ENCODE peak calls at places on chromosomes 6 and 20, in six cellular contexts. One of them, this sample, is unnamed.

GRCh38 chr6:42281570-42281969 is 63.9 kb upstream of the MRPS10 start:
- DNase-seq in epithelial cell of esophagus: no peak
- DNase-seq in effector memory CD4-positive, alpha-beta T cell: peak; percentile 23
- DNase-seq in adipocyte: no peak
- DNase-seq in foreskin fibroblast: no peak
- DNase-seq in OCI-LY7: no peak
- DNase-seq in this sample: no peak

GRCh38 chr6:63589955-63590411 is 17.7 kb downstream of the LOC128125822 start:
- DNase-seq in foreskin fibroblast: no peak
- DNase-seq in OCI-LY7: no peak
- DNase-seq in effector memory CD4-positive, alpha-beta T cell: no peak
- DNase-seq in epithelial cell of esophagus: no peak
- DNase-seq in adipocyte: no peak
- DNase-seq in this sample: no peak

GRCh38 chr6:67812125-67812524 is 823.0 kb upstream of the ADGRB3 start:
- DNase-seq in epithelial cell of esophagus: no peak
- DNase-seq in OCI-LY7: no peak
- DNase-seq in effector memory CD4-positive, alpha-beta T cell: no peak
- DNase-seq in foreskin fibroblast: no peak
- DNase-seq in adipocyte: no peak
- DNase-seq in this sample: no peak

GRCh38 chr6:12343440-12344162 is 53.4 kb downstream of the EDN1 start:
- DNase-seq in foreskin fibroblast: no peak
- DNase-seq in effector memory CD4-positive, alpha-beta T cell: no peak
- DNase-seq in epithelial cell of esophagus: peak; percentile 94
- DNase-seq in OCI-LY7: no peak
- DNase-seq in adipocyte: peak; percentile 27
- DNase-seq in this sample: no peak

GRCh38 chr6:14841901-14842421 is 403.9 kb upstream of the JARID2 start:
- DNase-seq in adipocyte: peak; percentile 97
- DNase-seq in epithelial cell of esophagus: peak; percentile 43
- DNase-seq in foreskin fibroblast: peak; percentile 97
- DNase-seq in OCI-LY7: no peak
- DNase-seq in effector memory CD4-positive, alpha-beta T cell: no peak
- DNase-seq in this sample: peak; percentile 54

GRCh38 chr6:141158740-141159139 is 974.0 kb upstream of the GJE1 start:
- DNase-seq in OCI-LY7: no peak
- DNase-seq in adipocyte: no peak
- DNase-seq in epithelial cell of esophagus: no peak
- DNase-seq in foreskin fibroblast: no peak
- DNase-seq in effector memory CD4-positive, alpha-beta T cell: no peak
- DNase-seq in this sample: no peak

GRCh38 chr6:87375315-87375714 is 30.7 kb downstream of the C6orf163 start:
- DNase-seq in adipocyte: no peak
- DNase-seq in epithelial cell of esophagus: peak; percentile 67
- DNase-seq in OCI-LY7: no peak
- DNase-seq in foreskin fibroblast: no peak
- DNase-seq in effector memory CD4-positive, alpha-beta T cell: no peak
- DNase-seq in this sample: peak; percentile 74

GRCh38 chr20:33442136-33443005 is 1.2 kb downstream of the SNTA1 start:
- DNase-seq in OCI-LY7: peak; percentile 66
- DNase-seq in foreskin fibroblast: no peak
- DNase-seq in epithelial cell of esophagus: no peak
- DNase-seq in adipocyte: no peak
- DNase-seq in effector memory CD4-positive, alpha-beta T cell: no peak
- DNase-seq in this sample: no peak

GRCh38 chr6:39934060-39934757 is at the start of gene MOCS1:
- DNase-seq in OCI-LY7: no peak
- DNase-seq in epithelial cell of esophagus: peak; percentile 7
- DNase-seq in adipocyte: peak; percentile 87
- DNase-seq in foreskin fibroblast: peak; percentile 67
- DNase-seq in effector memory CD4-positive, alpha-beta T cell: no peak
- DNase-seq in this sample: peak; percentile 36

GRCh38 chr20:49384437-49385434 is 97.7 kb downstream of the KCNB1 start:
- DNase-seq in adipocyte: peak; percentile 71
- DNase-seq in OCI-LY7: peak; percentile 72
- DNase-seq in foreskin fibroblast: peak; percentile 16
- DNase-seq in effector memory CD4-positive, alpha-beta T cell: peak; percentile 11
- DNase-seq in epithelial cell of esophagus: peak; percentile 40
- DNase-seq in this sample: no peak

GRCh38 chr20:32281711-32282110 is 4.3 kb downstream of the KIF3B start:
- DNase-seq in foreskin fibroblast: no peak
- DNase-seq in effector memory CD4-positive, alpha-beta T cell: no peak
- DNase-seq in adipocyte: no peak
- DNase-seq in OCI-LY7: no peak
- DNase-seq in epithelial cell of esophagus: no peak
- DNase-seq in this sample: no peak

GRCh38 chr6:129140571-129140970 is 257.6 kb downstream of the LAMA2 start:
- DNase-seq in foreskin fibroblast: peak; percentile 12
- DNase-seq in effector memory CD4-positive, alpha-beta T cell: no peak
- DNase-seq in epithelial cell of esophagus: no peak
- DNase-seq in adipocyte: peak; percentile 48
- DNase-seq in OCI-LY7: no peak
- DNase-seq in this sample: no peak

GRCh38 chr6:55918639-55919038 is 43.2 kb upstream of the BMP5 start:
- DNase-seq in foreskin fibroblast: peak; percentile 66
- DNase-seq in effector memory CD4-positive, alpha-beta T cell: no peak
- DNase-seq in OCI-LY7: no peak
- DNase-seq in adipocyte: peak; percentile 83
- DNase-seq in epithelial cell of esophagus: peak; percentile 56
- DNase-seq in this sample: peak; percentile 62

GRCh38 chr20:48826883-48827771 is 672 bp downstream of the PREX1 start:
- DNase-seq in adipocyte: peak; percentile 62
- DNase-seq in foreskin fibroblast: no peak
- DNase-seq in effector memory CD4-positive, alpha-beta T cell: peak; percentile 19
- DNase-seq in epithelial cell of esophagus: peak; percentile 15
- DNase-seq in OCI-LY7: peak; percentile 67
- DNase-seq in this sample: no peak

GRCh38 chr6:45813943-45814342 is 201.7 kb downstream of the CLIC5 start:
- DNase-seq in effector memory CD4-positive, alpha-beta T cell: no peak
- DNase-seq in adipocyte: no peak
- DNase-seq in foreskin fibroblast: no peak
- DNase-seq in OCI-LY7: no peak
- DNase-seq in epithelial cell of esophagus: no peak
- DNase-seq in this sample: no peak

GRCh38 chr6:162778603-162779002 is 50.8 kb downstream of the PACRG start:
- DNase-seq in OCI-LY7: no peak
- DNase-seq in epithelial cell of esophagus: no peak
- DNase-seq in adipocyte: no peak
- DNase-seq in foreskin fibroblast: no peak
- DNase-seq in effector memory CD4-positive, alpha-beta T cell: no peak
- DNase-seq in this sample: no peak

GRCh38 chr20:53428997-53429396 is 164.6 kb downstream of the ZNF217 start:
- DNase-seq in epithelial cell of esophagus: no peak
- DNase-seq in foreskin fibroblast: no peak
- DNase-seq in effector memory CD4-positive, alpha-beta T cell: no peak
- DNase-seq in adipocyte: no peak
- DNase-seq in OCI-LY7: no peak
- DNase-seq in this sample: no peak

GRCh38 chr20:44409132-44409600 is 53.7 kb downstream of the HNF4A start:
- DNase-seq in adipocyte: peak; percentile 37
- DNase-seq in effector memory CD4-positive, alpha-beta T cell: no peak
- DNase-seq in epithelial cell of esophagus: no peak
- DNase-seq in foreskin fibroblast: peak; percentile 5
- DNase-seq in OCI-LY7: no peak
- DNase-seq in this sample: peak; percentile 59

GRCh38 chr6:102798631-102799030 is 1405.1 kb downstream of the GRIK2 start:
- DNase-seq in adipocyte: peak; percentile 19
- DNase-seq in effector memory CD4-positive, alpha-beta T cell: no peak
- DNase-seq in epithelial cell of esophagus: peak; percentile 7
- DNase-seq in foreskin fibroblast: no peak
- DNase-seq in OCI-LY7: no peak
- DNase-seq in this sample: no peak

GRCh38 chr6:127117979-127118504 is 429 bp upstream of the RSPO3 start:
- DNase-seq in adipocyte: peak; percentile 58
- DNase-seq in epithelial cell of esophagus: no peak
- DNase-seq in effector memory CD4-positive, alpha-beta T cell: no peak
- DNase-seq in OCI-LY7: no peak
- DNase-seq in foreskin fibroblast: no peak
- DNase-seq in this sample: no peak

GRCh38 chr20:2742934-2743559 is 50.5 kb downstream of the EBF4 start:
- DNase-seq in OCI-LY7: peak; percentile 70
- DNase-seq in effector memory CD4-positive, alpha-beta T cell: peak; percentile 46
- DNase-seq in foreskin fibroblast: peak; percentile 16
- DNase-seq in adipocyte: peak; percentile 64
- DNase-seq in epithelial cell of esophagus: peak; percentile 64
- DNase-seq in this sample: peak; percentile 46

GRCh38 chr20:33649201-33649631 is 12.9 kb upstream of the C20orf144 start:
- DNase-seq in adipocyte: no peak
- DNase-seq in epithelial cell of esophagus: no peak
- DNase-seq in OCI-LY7: no peak
- DNase-seq in effector memory CD4-positive, alpha-beta T cell: no peak
- DNase-seq in foreskin fibroblast: no peak
- DNase-seq in this sample: no peak

GRCh38 chr6:127811939-127812338 is 88.9 kb downstream of the THEMIS start:
- DNase-seq in adipocyte: no peak
- DNase-seq in effector memory CD4-positive, alpha-beta T cell: no peak
- DNase-seq in foreskin fibroblast: no peak
- DNase-seq in epithelial cell of esophagus: no peak
- DNase-seq in OCI-LY7: no peak
- DNase-seq in this sample: no peak

GRCh38 chr20:50885068-50885467 is 46.2 kb downstream of the ADNP start:
- DNase-seq in epithelial cell of esophagus: no peak
- DNase-seq in adipocyte: no peak
- DNase-seq in foreskin fibroblast: no peak
- DNase-seq in OCI-LY7: no peak
- DNase-seq in effector memory CD4-positive, alpha-beta T cell: no peak
- DNase-seq in this sample: no peak
- H3K4me3 ChIP-seq in epithelial cell of esophagus: no peak overlapping the region
- H3K4me3 ChIP-seq in adipocyte: no peak overlapping the region
- H3K4me3 ChIP-seq in foreskin fibroblast: no peak overlapping the region
- H3K4me3 ChIP-seq in OCI-LY7: no peak overlapping the region
- H3K4me3 ChIP-seq in effector memory CD4-positive, alpha-beta T cell: no peak overlapping the region
- H3K4me3 ChIP-seq in this sample: no peak overlapping the region

GRCh38 chr6:106100755-106101154 is 14.6 kb downstream of the PRDM1 start:
- DNase-seq in OCI-LY7: no peak
- DNase-seq in adipocyte: no peak
- DNase-seq in foreskin fibroblast: no peak
- DNase-seq in epithelial cell of esophagus: no peak
- DNase-seq in effector memory CD4-positive, alpha-beta T cell: no peak
- DNase-seq in this sample: no peak

GRCh38 chr6:106102967-106103727 is 17.0 kb downstream of the PRDM1 start:
- DNase-seq in foreskin fibroblast: no peak
- DNase-seq in epithelial cell of esophagus: no peak
- DNase-seq in adipocyte: no peak
- DNase-seq in effector memory CD4-positive, alpha-beta T cell: no peak
- DNase-seq in OCI-LY7: no peak
- DNase-seq in this sample: no peak

GRCh38 chr6:106103728-106104109 is 17.6 kb downstream of the PRDM1 start:
- DNase-seq in adipocyte: no peak
- DNase-seq in effector memory CD4-positive, alpha-beta T cell: peak; percentile 64
- DNase-seq in OCI-LY7: no peak
- DNase-seq in foreskin fibroblast: no peak
- DNase-seq in epithelial cell of esophagus: peak; percentile 50
- DNase-seq in this sample: peak; percentile 42

GRCh38 chr6:106101466-106101865 is 15.3 kb downstream of the PRDM1 start:
- DNase-seq in foreskin fibroblast: no peak
- DNase-seq in OCI-LY7: no peak
- DNase-seq in effector memory CD4-positive, alpha-beta T cell: no peak
- DNase-seq in adipocyte: no peak
- DNase-seq in epithelial cell of esophagus: peak; percentile 92
- DNase-seq in this sample: peak; percentile 89

DNA sequence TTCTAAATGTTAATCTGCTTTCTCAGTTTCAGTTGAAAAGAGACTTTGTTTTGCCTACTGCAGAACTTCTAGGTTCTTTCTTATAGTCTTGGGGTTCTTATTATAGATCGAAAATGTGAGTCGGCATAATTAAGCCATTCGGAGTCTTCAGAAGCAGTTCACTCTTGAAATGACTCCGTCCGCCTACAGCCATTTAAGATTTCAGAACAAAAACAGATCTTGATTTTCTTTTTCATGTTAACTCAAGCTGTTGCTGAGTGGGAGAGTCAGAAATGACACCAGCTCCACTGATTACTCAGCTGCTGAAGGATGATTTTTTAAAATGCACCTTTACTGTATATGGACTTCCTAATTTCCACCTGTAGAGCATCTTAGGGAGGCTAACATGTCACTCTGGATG is 15.9 kb downstream of the PRDM1 start:
- DNase-seq in OCI-LY7: no peak
- DNase-seq in adipocyte: no peak
- DNase-seq in effector memory CD4-positive, alpha-beta T cell: no peak
- DNase-seq in epithelial cell of esophagus: no peak
- DNase-seq in foreskin fibroblast: no peak
- DNase-seq in this sample: no peak
- H3K4me3 ChIP-seq in OCI-LY7: no peak overlapping the region
- H3K4me3 ChIP-seq in adipocyte: no peak overlapping the region
- H3K4me3 ChIP-seq in effector memory CD4-positive, alpha-beta T cell: peak overlapping the region; percentile 72
- H3K4me3 ChIP-seq in epithelial cell of esophagus: no peak overlapping the region
- H3K4me3 ChIP-seq in foreskin fibroblast: no peak overlapping the region
- H3K4me3 ChIP-seq in this sample: no peak overlapping the region

DNA sequence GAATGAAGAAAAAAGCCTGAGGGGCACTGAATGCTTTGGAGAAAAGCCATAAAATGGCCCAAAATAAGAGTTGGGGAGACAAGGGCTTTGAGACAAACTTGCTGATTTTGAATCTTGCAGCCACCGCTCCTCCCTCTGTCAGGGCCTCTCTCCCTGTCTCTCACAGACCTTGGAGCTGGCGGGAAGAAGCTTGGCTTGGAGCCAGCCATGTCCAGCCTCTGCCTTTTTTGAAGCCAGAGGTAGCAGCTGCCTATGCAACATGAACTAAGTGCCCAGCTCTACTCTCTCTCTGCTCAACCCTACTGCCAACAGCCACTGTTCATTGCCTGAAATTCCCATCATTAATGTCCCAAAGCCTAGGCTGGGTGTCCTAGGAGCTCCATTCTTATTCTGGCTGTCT is 63.7 kb upstream of the CTNNBL1 start:
- DNase-seq in OCI-LY7: no peak
- DNase-seq in epithelial cell of esophagus: no peak
- DNase-seq in foreskin fibroblast: no peak
- DNase-seq in adipocyte: no peak
- DNase-seq in effector memory CD4-positive, alpha-beta T cell: no peak
- DNase-seq in this sample: no peak
- H3K4me3 ChIP-seq in OCI-LY7: no peak overlapping the region
- H3K4me3 ChIP-seq in epithelial cell of esophagus: no peak overlapping the region
- H3K4me3 ChIP-seq in foreskin fibroblast: no peak overlapping the region
- H3K4me3 ChIP-seq in adipocyte: no peak overlapping the region
- H3K4me3 ChIP-seq in effector memory CD4-positive, alpha-beta T cell: no peak overlapping the region
- H3K4me3 ChIP-seq in this sample: no peak overlapping the region

DNA sequence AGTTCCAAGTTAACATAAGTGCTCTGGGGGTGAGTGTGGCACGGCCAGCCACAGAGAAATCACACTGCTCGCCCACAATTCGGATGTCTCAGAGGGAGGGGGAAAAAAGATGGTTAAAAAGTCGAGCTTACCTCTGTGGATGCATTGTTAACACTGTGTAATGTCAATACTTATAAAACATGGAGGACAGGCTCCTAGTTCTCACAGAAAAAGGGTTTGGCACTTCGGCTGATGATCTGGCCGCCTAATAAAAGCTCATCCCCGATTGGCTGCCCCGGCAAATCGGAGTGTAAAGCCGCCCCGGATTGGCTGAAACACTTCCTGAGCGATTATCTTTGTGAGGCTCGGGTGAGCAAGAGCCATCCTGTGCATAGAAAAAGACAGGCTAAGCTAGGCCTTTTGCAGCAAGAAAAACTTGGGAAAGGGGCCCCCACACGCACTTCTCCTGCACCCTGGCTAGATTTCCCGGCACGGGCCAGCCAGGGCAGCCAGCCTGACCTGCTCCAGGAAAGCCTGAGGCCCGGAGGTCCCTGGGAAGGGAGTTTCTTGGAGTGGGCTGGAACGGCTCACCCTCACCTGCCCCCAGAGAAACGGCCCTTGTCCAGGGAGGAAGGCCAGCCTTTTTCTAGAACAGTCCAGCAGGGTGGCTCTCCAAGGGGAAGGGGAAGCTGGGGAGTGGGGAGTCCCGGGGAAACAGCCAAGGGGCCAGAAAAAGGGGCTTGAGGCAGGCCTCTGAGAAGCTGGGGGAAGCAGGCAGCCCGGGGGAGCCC is at the start of gene ZMYND8:
- DNase-seq in effector memory CD4-positive, alpha-beta T cell: peak; percentile 88
- DNase-seq in OCI-LY7: peak; percentile 93
- DNase-seq in adipocyte: peak; percentile 86
- DNase-seq in foreskin fibroblast: peak; percentile 87
- DNase-seq in epithelial cell of esophagus: peak; percentile 87
- DNase-seq in this sample: peak; percentile 88
- H3K4me3 ChIP-seq in effector memory CD4-positive, alpha-beta T cell: peak within 1 kb of the TSS; percentile 38
- H3K4me3 ChIP-seq in OCI-LY7: peak within 1 kb of the TSS; percentile 74
- H3K4me3 ChIP-seq in adipocyte: peak within 1 kb of the TSS; percentile 73
- H3K4me3 ChIP-seq in foreskin fibroblast: peak within 1 kb of the TSS; percentile 29
- H3K4me3 ChIP-seq in epithelial cell of esophagus: peak within 1 kb of the TSS; percentile 47
- H3K4me3 ChIP-seq in this sample: peak within 1 kb of the TSS; percentile 17

This sample was measured in bronchial epithelial cell.